ENCODE peak calls at places on chromosome 6, in ten cellular contexts. One of them, this sample, is unnamed.
A peak's percentile ranks its signal among the peaks of the same experiment; 100 is the strongest.

GRCh38 chr6:1871936-1872335 is 262.2 kb downstream of the FOXC1 start:
- DNase-seq in right cardiac atrium: peak; percentile 74
- DNase-seq in HepG2: no peak
- DNase-seq in right atrium auricular region: no peak
- DNase-seq in body of pancreas: no peak
- DNase-seq in upper lobe of right lung: no peak
- DNase-seq in small intestine: no peak
- DNase-seq in mammary epithelial cell: no peak
- DNase-seq in adrenal gland: no peak
- DNase-seq in tibial nerve: no peak
- DNase-seq in this sample: peak; percentile 37

GRCh38 chr6:113486172-113486571 is 371.0 kb upstream of the MARCKS start:
- DNase-seq in right cardiac atrium: no peak
- DNase-seq in HepG2: no peak
- DNase-seq in right atrium auricular region: no peak
- DNase-seq in body of pancreas: no peak
- DNase-seq in upper lobe of right lung: no peak
- DNase-seq in small intestine: no peak
- DNase-seq in mammary epithelial cell: no peak
- DNase-seq in adrenal gland: no peak
- DNase-seq in tibial nerve: no peak
- DNase-seq in this sample: no peak

GRCh38 chr6:119830069-119830468 is 480.5 kb upstream of the MAN1A1 start:
- DNase-seq in right cardiac atrium: no peak
- DNase-seq in HepG2: no peak
- DNase-seq in right atrium auricular region: no peak
- DNase-seq in body of pancreas: no peak
- DNase-seq in upper lobe of right lung: no peak
- DNase-seq in small intestine: no peak
- DNase-seq in mammary epithelial cell: no peak
- DNase-seq in adrenal gland: no peak
- DNase-seq in tibial nerve: no peak
- DNase-seq in this sample: no peak

GRCh38 chr6:151082079-151082478 is 157.7 kb upstream of the AKAP12 start:
- DNase-seq in right cardiac atrium: no peak
- DNase-seq in HepG2: peak; percentile 25
- DNase-seq in right atrium auricular region: no peak
- DNase-seq in body of pancreas: no peak
- DNase-seq in upper lobe of right lung: no peak
- DNase-seq in small intestine: no peak
- DNase-seq in mammary epithelial cell: peak; percentile 64
- DNase-seq in adrenal gland: no peak
- DNase-seq in tibial nerve: no peak
- DNase-seq in this sample: no peak

GRCh38 chr6:16095180-16095579 is 33.7 kb upstream of the MYLIP start:
- DNase-seq in right cardiac atrium: no peak
- DNase-seq in HepG2: no peak
- DNase-seq in right atrium auricular region: no peak
- DNase-seq in body of pancreas: no peak
- DNase-seq in upper lobe of right lung: no peak
- DNase-seq in small intestine: no peak
- DNase-seq in mammary epithelial cell: no peak
- DNase-seq in adrenal gland: no peak
- DNase-seq in tibial nerve: no peak
- DNase-seq in this sample: no peak

GRCh38 chr6:126195625-126196236 is 144.2 kb upstream of the CENPW start:
- DNase-seq in right cardiac atrium: no peak
- DNase-seq in HepG2: no peak
- DNase-seq in right atrium auricular region: no peak
- DNase-seq in body of pancreas: no peak
- DNase-seq in upper lobe of right lung: no peak
- DNase-seq in small intestine: no peak
- DNase-seq in mammary epithelial cell: no peak
- DNase-seq in adrenal gland: no peak
- DNase-seq in tibial nerve: no peak
- DNase-seq in this sample: no peak

GRCh38 chr6:154230910-154231595 is 125.5 kb downstream of the IPCEF1 start:
- DNase-seq in right cardiac atrium: no peak
- DNase-seq in HepG2: no peak
- DNase-seq in right atrium auricular region: no peak
- DNase-seq in body of pancreas: no peak
- DNase-seq in upper lobe of right lung: no peak
- DNase-seq in small intestine: no peak
- DNase-seq in mammary epithelial cell: no peak
- DNase-seq in adrenal gland: no peak
- DNase-seq in tibial nerve: no peak
- DNase-seq in this sample: no peak

GRCh38 chr6:80639243-80639642 is 532.8 kb downstream of the BCKDHB start:
- DNase-seq in right cardiac atrium: no peak
- DNase-seq in HepG2: no peak
- DNase-seq in right atrium auricular region: no peak
- DNase-seq in body of pancreas: no peak
- DNase-seq in upper lobe of right lung: no peak
- DNase-seq in small intestine: no peak
- DNase-seq in mammary epithelial cell: no peak
- DNase-seq in adrenal gland: no peak
- DNase-seq in tibial nerve: no peak
- DNase-seq in this sample: no peak

GRCh38 chr6:39330057-39330456 is 7.6 kb upstream of the KCNK16 start:
- DNase-seq in right cardiac atrium: no peak
- DNase-seq in HepG2: no peak
- DNase-seq in right atrium auricular region: no peak
- DNase-seq in body of pancreas: no peak
- DNase-seq in upper lobe of right lung: no peak
- DNase-seq in small intestine: no peak
- DNase-seq in mammary epithelial cell: no peak
- DNase-seq in adrenal gland: peak; percentile 20
- DNase-seq in tibial nerve: no peak
- DNase-seq in this sample: no peak

GRCh38 chr6:135329851-135330803 is 149.0 kb downstream of the MYB start:
- DNase-seq in right cardiac atrium: no peak
- DNase-seq in HepG2: no peak
- DNase-seq in right atrium auricular region: no peak
- DNase-seq in body of pancreas: no peak
- DNase-seq in upper lobe of right lung: no peak
- DNase-seq in small intestine: no peak
- DNase-seq in mammary epithelial cell: no peak
- DNase-seq in adrenal gland: no peak
- DNase-seq in tibial nerve: no peak
- DNase-seq in this sample: no peak

GRCh38 chr6:141788096-141788495 is 344.6 kb upstream of the GJE1 start:
- DNase-seq in right cardiac atrium: no peak
- DNase-seq in HepG2: peak; percentile 43
- DNase-seq in right atrium auricular region: no peak
- DNase-seq in body of pancreas: no peak
- DNase-seq in upper lobe of right lung: no peak
- DNase-seq in small intestine: no peak
- DNase-seq in mammary epithelial cell: no peak
- DNase-seq in adrenal gland: no peak
- DNase-seq in tibial nerve: no peak
- DNase-seq in this sample: no peak

GRCh38 chr6:24323632-24324337 is 34.1 kb downstream of the DCDC2 start:
- DNase-seq in right cardiac atrium: no peak
- DNase-seq in HepG2: peak; percentile 94
- DNase-seq in right atrium auricular region: no peak
- DNase-seq in body of pancreas: no peak
- DNase-seq in upper lobe of right lung: no peak
- DNase-seq in small intestine: no peak
- DNase-seq in mammary epithelial cell: no peak
- DNase-seq in adrenal gland: no peak
- DNase-seq in tibial nerve: no peak
- DNase-seq in this sample: no peak

GRCh38 chr6:168344338-168344737 is 24.8 kb upstream of the DACT2 start:
- DNase-seq in right cardiac atrium: no peak
- DNase-seq in HepG2: no peak
- DNase-seq in right atrium auricular region: no peak
- DNase-seq in body of pancreas: no peak
- DNase-seq in upper lobe of right lung: no peak
- DNase-seq in small intestine: no peak
- DNase-seq in mammary epithelial cell: no peak
- DNase-seq in adrenal gland: no peak
- DNase-seq in tibial nerve: no peak
- DNase-seq in this sample: no peak

GRCh38 chr6:108115598-108116058 is 41.1 kb upstream of the OSTM1 start:
- DNase-seq in right cardiac atrium: peak; percentile 61
- DNase-seq in HepG2: peak; percentile 47
- DNase-seq in right atrium auricular region: no peak
- DNase-seq in body of pancreas: peak; percentile 70
- DNase-seq in upper lobe of right lung: peak; percentile 76
- DNase-seq in small intestine: peak; percentile 45
- DNase-seq in mammary epithelial cell: peak; percentile 25
- DNase-seq in adrenal gland: peak; percentile 41
- DNase-seq in tibial nerve: no peak
- DNase-seq in this sample: no peak

GRCh38 chr6:92716638-92717037 is 702.7 kb downstream of the EPHA7 start:
- DNase-seq in right cardiac atrium: peak; percentile 28
- DNase-seq in HepG2: no peak
- DNase-seq in right atrium auricular region: no peak
- DNase-seq in body of pancreas: no peak
- DNase-seq in upper lobe of right lung: no peak
- DNase-seq in small intestine: no peak
- DNase-seq in mammary epithelial cell: no peak
- DNase-seq in adrenal gland: no peak
- DNase-seq in tibial nerve: no peak
- DNase-seq in this sample: no peak

GRCh38 chr6:113855500-113856010 is 1.6 kb upstream of the MARCKS start:
- DNase-seq in right cardiac atrium: peak; percentile 74
- DNase-seq in HepG2: no peak
- DNase-seq in right atrium auricular region: no peak
- DNase-seq in body of pancreas: peak; percentile 41
- DNase-seq in upper lobe of right lung: no peak
- DNase-seq in small intestine: peak; percentile 34
- DNase-seq in mammary epithelial cell: peak; percentile 34
- DNase-seq in adrenal gland: no peak
- DNase-seq in tibial nerve: peak; percentile 20
- DNase-seq in this sample: no peak

GRCh38 chr6:153044295-153044694 is 41.8 kb upstream of the MTRF1L start:
- DNase-seq in right cardiac atrium: no peak
- DNase-seq in HepG2: no peak
- DNase-seq in right atrium auricular region: no peak
- DNase-seq in body of pancreas: no peak
- DNase-seq in upper lobe of right lung: no peak
- DNase-seq in small intestine: no peak
- DNase-seq in mammary epithelial cell: no peak
- DNase-seq in adrenal gland: no peak
- DNase-seq in tibial nerve: no peak
- DNase-seq in this sample: no peak

GRCh38 chr6:140001005-140001404 is 626.6 kb upstream of the CITED2 start:
- DNase-seq in right cardiac atrium: no peak
- DNase-seq in HepG2: no peak
- DNase-seq in right atrium auricular region: no peak
- DNase-seq in body of pancreas: no peak
- DNase-seq in upper lobe of right lung: no peak
- DNase-seq in small intestine: no peak
- DNase-seq in mammary epithelial cell: no peak
- DNase-seq in adrenal gland: peak; percentile 67
- DNase-seq in tibial nerve: no peak
- DNase-seq in this sample: no peak

GRCh38 chr6:107560657-107561056 is 70.7 kb downstream of the SOBP start:
- DNase-seq in right cardiac atrium: no peak
- DNase-seq in HepG2: no peak
- DNase-seq in right atrium auricular region: no peak
- DNase-seq in body of pancreas: no peak
- DNase-seq in upper lobe of right lung: no peak
- DNase-seq in small intestine: no peak
- DNase-seq in mammary epithelial cell: no peak
- DNase-seq in adrenal gland: peak; percentile 32
- DNase-seq in tibial nerve: peak; percentile 8
- DNase-seq in this sample: no peak

GRCh38 chr6:43437700-43438099 is 10.4 kb downstream of the ABCC10 start:
- DNase-seq in right cardiac atrium: no peak
- DNase-seq in HepG2: no peak
- DNase-seq in right atrium auricular region: no peak
- DNase-seq in body of pancreas: no peak
- DNase-seq in upper lobe of right lung: no peak
- DNase-seq in small intestine: no peak
- DNase-seq in mammary epithelial cell: no peak
- DNase-seq in adrenal gland: no peak
- DNase-seq in tibial nerve: no peak
- DNase-seq in this sample: no peak
- H3K27ac ChIP-seq in right cardiac atrium: no peak overlapping the region
- H3K27ac ChIP-seq in HepG2: peak overlapping the region; percentile 63
- H3K27ac ChIP-seq in right atrium auricular region: no peak overlapping the region
- H3K27ac ChIP-seq in body of pancreas: no peak overlapping the region
- H3K27ac ChIP-seq in upper lobe of right lung: no peak overlapping the region
- H3K27ac ChIP-seq in small intestine: no peak overlapping the region
- H3K27ac ChIP-seq in mammary epithelial cell: no peak overlapping the region
- H3K27ac ChIP-seq in adrenal gland: no peak overlapping the region
- H3K27ac ChIP-seq in tibial nerve: no peak overlapping the region
- H3K27ac ChIP-seq in this sample: no peak overlapping the region

GRCh38 chr6:20655317-20655716 is 121.1 kb downstream of the CDKAL1 start:
- DNase-seq in right cardiac atrium: no peak
- DNase-seq in HepG2: no peak
- DNase-seq in right atrium auricular region: no peak
- DNase-seq in body of pancreas: no peak
- DNase-seq in upper lobe of right lung: no peak
- DNase-seq in small intestine: no peak
- DNase-seq in mammary epithelial cell: peak; percentile 16
- DNase-seq in adrenal gland: no peak
- DNase-seq in tibial nerve: no peak
- DNase-seq in this sample: no peak
- H3K27ac ChIP-seq in right cardiac atrium: no peak overlapping the region
- H3K27ac ChIP-seq in HepG2: no peak overlapping the region
- H3K27ac ChIP-seq in right atrium auricular region: no peak overlapping the region
- H3K27ac ChIP-seq in body of pancreas: no peak overlapping the region
- H3K27ac ChIP-seq in upper lobe of right lung: no peak overlapping the region
- H3K27ac ChIP-seq in small intestine: no peak overlapping the region
- H3K27ac ChIP-seq in mammary epithelial cell: no peak overlapping the region
- H3K27ac ChIP-seq in adrenal gland: no peak overlapping the region
- H3K27ac ChIP-seq in tibial nerve: no peak overlapping the region
- H3K27ac ChIP-seq in this sample: no peak overlapping the region

GRCh38 chr6:34018026-34018425 is 127.9 kb downstream of the GRM4 start:
- DNase-seq in right cardiac atrium: no peak
- DNase-seq in HepG2: no peak
- DNase-seq in right atrium auricular region: no peak
- DNase-seq in body of pancreas: no peak
- DNase-seq in upper lobe of right lung: no peak
- DNase-seq in small intestine: no peak
- DNase-seq in mammary epithelial cell: no peak
- DNase-seq in adrenal gland: no peak
- DNase-seq in tibial nerve: no peak
- DNase-seq in this sample: no peak
- H3K27ac ChIP-seq in right cardiac atrium: no peak overlapping the region
- H3K27ac ChIP-seq in HepG2: no peak overlapping the region
- H3K27ac ChIP-seq in right atrium auricular region: no peak overlapping the region
- H3K27ac ChIP-seq in body of pancreas: no peak overlapping the region
- H3K27ac ChIP-seq in upper lobe of right lung: no peak overlapping the region
- H3K27ac ChIP-seq in small intestine: no peak overlapping the region
- H3K27ac ChIP-seq in mammary epithelial cell: no peak overlapping the region
- H3K27ac ChIP-seq in adrenal gland: no peak overlapping the region
- H3K27ac ChIP-seq in tibial nerve: no peak overlapping the region
- H3K27ac ChIP-seq in this sample: no peak overlapping the region

DNA sequence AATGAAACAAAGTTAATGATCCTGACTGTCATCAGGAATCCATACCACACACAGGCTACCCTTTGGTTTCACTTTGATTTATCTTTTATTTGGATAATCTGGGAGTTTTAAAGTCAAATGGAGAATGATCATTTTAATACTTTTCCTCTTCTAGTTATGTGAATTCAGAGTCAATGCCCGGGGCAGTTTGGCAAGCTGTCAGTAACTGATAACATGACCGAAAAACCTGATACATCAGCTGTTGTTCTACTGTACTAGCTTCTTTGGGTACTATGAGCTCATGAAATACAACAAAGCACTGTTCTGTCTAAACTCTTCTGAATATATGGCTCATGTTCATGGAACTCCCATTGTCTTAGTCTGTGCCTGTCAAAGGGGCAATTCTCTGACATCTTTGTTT is 30.2 kb downstream of the KLHL31 start:
- DNase-seq in right cardiac atrium: no peak
- DNase-seq in HepG2: peak; percentile 29
- DNase-seq in right atrium auricular region: no peak
- DNase-seq in body of pancreas: no peak
- DNase-seq in upper lobe of right lung: no peak
- DNase-seq in small intestine: no peak
- DNase-seq in mammary epithelial cell: peak; percentile 65
- DNase-seq in adrenal gland: no peak
- DNase-seq in tibial nerve: no peak
- DNase-seq in this sample: no peak
- H3K27ac ChIP-seq in right cardiac atrium: no peak overlapping the region
- H3K27ac ChIP-seq in HepG2: no peak overlapping the region
- H3K27ac ChIP-seq in right atrium auricular region: no peak overlapping the region
- H3K27ac ChIP-seq in body of pancreas: no peak overlapping the region
- H3K27ac ChIP-seq in upper lobe of right lung: no peak overlapping the region
- H3K27ac ChIP-seq in small intestine: no peak overlapping the region
- H3K27ac ChIP-seq in mammary epithelial cell: peak overlapping the region; percentile 12
- H3K27ac ChIP-seq in adrenal gland: no peak overlapping the region
- H3K27ac ChIP-seq in tibial nerve: no peak overlapping the region
- H3K27ac ChIP-seq in this sample: peak overlapping the region; percentile 88